ENCODE peak calls at places on chromosomes 12 and 14, in ten cellular contexts. One of them, this sample, is unnamed.
A peak's percentile ranks its signal among the peaks of the same experiment; 100 is the strongest.

GRCh38 chr14:51357250-51357649 is 117.2 kb downstream of the TMX1 start:
- DNase-seq in IMR-90: peak; percentile 46
- DNase-seq in uterus: no peak
- DNase-seq in CD4-positive, alpha-beta T cell: no peak
- DNase-seq in MM.1S: no peak
- DNase-seq in GM23248: no peak
- DNase-seq in A549: no peak
- DNase-seq in adrenal gland: no peak
- DNase-seq in colonic mucosa: no peak
- DNase-seq in breast epithelium: no peak
- DNase-seq in this sample: no peak

GRCh38 chr12:80045594-80045993 is 53.7 kb upstream of the OTOGL start:
- DNase-seq in A549: no peak
- DNase-seq in GM23248: peak; percentile 89
- DNase-seq in colonic mucosa: no peak
- DNase-seq in IMR-90: peak; percentile 85
- DNase-seq in breast epithelium: no peak
- DNase-seq in uterus: no peak
- DNase-seq in adrenal gland: no peak
- DNase-seq in MM.1S: no peak
- DNase-seq in CD4-positive, alpha-beta T cell: no peak
- DNase-seq in this sample: no peak

GRCh38 chr12:46847001-46847400 is 21.2 kb upstream of the SLC38A4 start:
- DNase-seq in GM23248: no peak
- DNase-seq in IMR-90: no peak
- DNase-seq in adrenal gland: no peak
- DNase-seq in MM.1S: no peak
- DNase-seq in A549: no peak
- DNase-seq in uterus: no peak
- DNase-seq in breast epithelium: no peak
- DNase-seq in CD4-positive, alpha-beta T cell: no peak
- DNase-seq in colonic mucosa: no peak
- DNase-seq in this sample: no peak

GRCh38 chr12:58117201-58117600 is 175.8 kb downstream of the ATP23 start:
- DNase-seq in uterus: no peak
- DNase-seq in A549: no peak
- DNase-seq in IMR-90: no peak
- DNase-seq in CD4-positive, alpha-beta T cell: no peak
- DNase-seq in colonic mucosa: no peak
- DNase-seq in GM23248: no peak
- DNase-seq in adrenal gland: no peak
- DNase-seq in MM.1S: no peak
- DNase-seq in breast epithelium: no peak
- DNase-seq in this sample: no peak

GRCh38 chr14:101721951-101722661 is 39.4 kb upstream of the PPP2R5C start:
- DNase-seq in GM23248: peak; percentile 75
- DNase-seq in CD4-positive, alpha-beta T cell: peak; percentile 73
- DNase-seq in uterus: no peak
- DNase-seq in A549: peak; percentile 65
- DNase-seq in IMR-90: no peak
- DNase-seq in MM.1S: no peak
- DNase-seq in colonic mucosa: peak; percentile 71
- DNase-seq in breast epithelium: peak; percentile 55
- DNase-seq in adrenal gland: peak; percentile 42
- DNase-seq in this sample: peak; percentile 74

GRCh38 chr12:120783197-120783596 is 57.6 kb downstream of the ACADS start:
- DNase-seq in adrenal gland: no peak
- DNase-seq in IMR-90: peak; percentile 87
- DNase-seq in breast epithelium: no peak
- DNase-seq in CD4-positive, alpha-beta T cell: no peak
- DNase-seq in GM23248: peak; percentile 69
- DNase-seq in A549: no peak
- DNase-seq in colonic mucosa: no peak
- DNase-seq in MM.1S: no peak
- DNase-seq in uterus: no peak
- DNase-seq in this sample: no peak

GRCh38 chr14:78758333-78758732 is 588.2 kb downstream of the NRXN3 start:
- DNase-seq in colonic mucosa: no peak
- DNase-seq in IMR-90: peak; percentile 17
- DNase-seq in CD4-positive, alpha-beta T cell: no peak
- DNase-seq in MM.1S: peak; percentile 48
- DNase-seq in uterus: no peak
- DNase-seq in breast epithelium: no peak
- DNase-seq in A549: peak; percentile 56
- DNase-seq in adrenal gland: peak; percentile 3
- DNase-seq in GM23248: peak; percentile 59
- DNase-seq in this sample: no peak

GRCh38 chr14:61145258-61145902 is 135.8 kb downstream of the TMEM30B start:
- DNase-seq in A549: no peak
- DNase-seq in MM.1S: no peak
- DNase-seq in GM23248: peak; percentile 94
- DNase-seq in CD4-positive, alpha-beta T cell: no peak
- DNase-seq in colonic mucosa: no peak
- DNase-seq in adrenal gland: no peak
- DNase-seq in IMR-90: peak; percentile 99
- DNase-seq in uterus: peak; percentile 22
- DNase-seq in breast epithelium: no peak
- DNase-seq in this sample: no peak

GRCh38 chr14:103020271-103020910 is 37.0 kb downstream of the CDC42BPB start:
- DNase-seq in IMR-90: no peak
- DNase-seq in A549: no peak
- DNase-seq in MM.1S: no peak
- DNase-seq in CD4-positive, alpha-beta T cell: no peak
- DNase-seq in GM23248: no peak
- DNase-seq in uterus: no peak
- DNase-seq in adrenal gland: no peak
- DNase-seq in breast epithelium: no peak
- DNase-seq in colonic mucosa: no peak
- DNase-seq in this sample: no peak

GRCh38 chr14:56989359-56989758 is 179.1 kb upstream of the OTX2 start:
- DNase-seq in GM23248: no peak
- DNase-seq in MM.1S: no peak
- DNase-seq in adrenal gland: no peak
- DNase-seq in uterus: no peak
- DNase-seq in colonic mucosa: no peak
- DNase-seq in CD4-positive, alpha-beta T cell: no peak
- DNase-seq in breast epithelium: no peak
- DNase-seq in A549: no peak
- DNase-seq in IMR-90: no peak
- DNase-seq in this sample: no peak

GRCh38 chr12:43914391-43914790 is 78.5 kb downstream of the TMEM117 start:
- DNase-seq in adrenal gland: no peak
- DNase-seq in MM.1S: no peak
- DNase-seq in colonic mucosa: no peak
- DNase-seq in A549: no peak
- DNase-seq in IMR-90: no peak
- DNase-seq in breast epithelium: no peak
- DNase-seq in GM23248: no peak
- DNase-seq in CD4-positive, alpha-beta T cell: no peak
- DNase-seq in uterus: no peak
- DNase-seq in this sample: no peak

GRCh38 chr12:10235761-10236631 is 23.3 kb downstream of the GABARAPL1 start:
- DNase-seq in uterus: peak; percentile 27
- DNase-seq in A549: peak; percentile 56
- DNase-seq in breast epithelium: no peak
- DNase-seq in GM23248: peak; percentile 61
- DNase-seq in adrenal gland: peak; percentile 34
- DNase-seq in CD4-positive, alpha-beta T cell: peak; percentile 33
- DNase-seq in MM.1S: peak; percentile 57
- DNase-seq in colonic mucosa: no peak
- DNase-seq in IMR-90: peak; percentile 44
- DNase-seq in this sample: peak; percentile 25

GRCh38 chr12:68106160-68106559 is 53.4 kb downstream of the IFNG start:
- DNase-seq in MM.1S: no peak
- DNase-seq in colonic mucosa: no peak
- DNase-seq in uterus: no peak
- DNase-seq in IMR-90: no peak
- DNase-seq in A549: no peak
- DNase-seq in GM23248: peak; percentile 33
- DNase-seq in CD4-positive, alpha-beta T cell: no peak
- DNase-seq in adrenal gland: no peak
- DNase-seq in breast epithelium: no peak
- DNase-seq in this sample: no peak

GRCh38 chr14:70567791-70568190 is 32.7 kb downstream of the MED6 start:
- DNase-seq in IMR-90: peak; percentile 39
- DNase-seq in MM.1S: peak; percentile 10
- DNase-seq in adrenal gland: no peak
- DNase-seq in A549: peak; percentile 46
- DNase-seq in uterus: no peak
- DNase-seq in CD4-positive, alpha-beta T cell: no peak
- DNase-seq in colonic mucosa: peak; percentile 23
- DNase-seq in GM23248: peak; percentile 56
- DNase-seq in breast epithelium: no peak
- DNase-seq in this sample: no peak

GRCh38 chr12:81627336-81628189 is 131.6 kb downstream of the PPFIA2 start:
- DNase-seq in MM.1S: peak; percentile 49
- DNase-seq in uterus: no peak
- DNase-seq in GM23248: peak; percentile 77
- DNase-seq in A549: peak; percentile 65
- DNase-seq in CD4-positive, alpha-beta T cell: no peak
- DNase-seq in breast epithelium: no peak
- DNase-seq in colonic mucosa: no peak
- DNase-seq in IMR-90: peak; percentile 36
- DNase-seq in adrenal gland: peak; percentile 9
- DNase-seq in this sample: no peak

GRCh38 chr12:34402228-34402898 is 380.1 kb downstream of the ALG10 start:
- DNase-seq in CD4-positive, alpha-beta T cell: no peak
- DNase-seq in MM.1S: no peak
- DNase-seq in IMR-90: no peak
- DNase-seq in colonic mucosa: peak; percentile 12
- DNase-seq in adrenal gland: no peak
- DNase-seq in GM23248: no peak
- DNase-seq in breast epithelium: peak; percentile 8
- DNase-seq in A549: no peak
- DNase-seq in uterus: peak; percentile 8
- DNase-seq in this sample: peak; percentile 2
- H3K9me3 ChIP-seq in CD4-positive, alpha-beta T cell: peaks cover 39% of the 10 kb centered on the region
- H3K9me3 ChIP-seq in MM.1S: no peaks in the 10 kb centered on the region
- H3K9me3 ChIP-seq in IMR-90: peaks cover 78% of the 10 kb centered on the region
- H3K9me3 ChIP-seq in colonic mucosa: no peaks in the 10 kb centered on the region
- H3K9me3 ChIP-seq in adrenal gland: peaks cover 10% of the 10 kb centered on the region
- H3K9me3 ChIP-seq in GM23248: no peaks in the 10 kb centered on the region
- H3K9me3 ChIP-seq in breast epithelium: peaks cover 97% of the 10 kb centered on the region
- H3K9me3 ChIP-seq in A549: peaks cover 5% of the 10 kb centered on the region
- H3K9me3 ChIP-seq in uterus: no peaks in the 10 kb centered on the region
- H3K9me3 ChIP-seq in this sample: peaks cover 4% of the 10 kb centered on the region

DNA sequence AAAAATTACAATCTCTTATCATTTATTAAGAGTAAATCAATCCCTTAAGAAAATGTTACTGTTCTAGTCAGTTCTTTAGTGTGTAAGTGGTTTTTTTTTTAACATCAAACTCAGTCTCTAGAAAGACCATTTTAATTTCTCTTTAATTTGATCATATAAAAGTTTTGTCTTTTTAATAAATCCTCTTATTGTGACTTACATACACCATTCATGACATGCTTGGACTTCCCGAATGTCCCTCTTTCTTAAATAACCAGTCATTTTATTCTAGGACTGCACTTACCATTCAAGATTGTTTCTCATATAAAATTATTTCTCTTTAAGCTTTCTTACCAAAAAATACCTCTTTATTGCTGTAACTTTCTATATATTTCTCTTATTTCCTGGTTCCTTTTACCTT is 60.8 kb upstream of the EVL start:
- DNase-seq in adrenal gland: no peak
- DNase-seq in MM.1S: no peak
- DNase-seq in CD4-positive, alpha-beta T cell: no peak
- DNase-seq in GM23248: no peak
- DNase-seq in IMR-90: no peak
- DNase-seq in breast epithelium: no peak
- DNase-seq in uterus: no peak
- DNase-seq in A549: peak; percentile 51
- DNase-seq in colonic mucosa: no peak
- DNase-seq in this sample: no peak
- H3K9me3 ChIP-seq in adrenal gland: no peaks in the 10 kb centered on the region
- H3K9me3 ChIP-seq in MM.1S: no peaks in the 10 kb centered on the region
- H3K9me3 ChIP-seq in CD4-positive, alpha-beta T cell: no peaks in the 10 kb centered on the region
- H3K9me3 ChIP-seq in GM23248: peaks cover 7% of the 10 kb centered on the region
- H3K9me3 ChIP-seq in IMR-90: peaks cover 7% of the 10 kb centered on the region
- H3K9me3 ChIP-seq in breast epithelium: no peaks in the 10 kb centered on the region
- H3K9me3 ChIP-seq in uterus: no peaks in the 10 kb centered on the region
- H3K9me3 ChIP-seq in A549: peaks cover 25% of the 10 kb centered on the region
- H3K9me3 ChIP-seq in colonic mucosa: no peaks in the 10 kb centered on the region
- H3K9me3 ChIP-seq in this sample: no peaks in the 10 kb centered on the region

DNA sequence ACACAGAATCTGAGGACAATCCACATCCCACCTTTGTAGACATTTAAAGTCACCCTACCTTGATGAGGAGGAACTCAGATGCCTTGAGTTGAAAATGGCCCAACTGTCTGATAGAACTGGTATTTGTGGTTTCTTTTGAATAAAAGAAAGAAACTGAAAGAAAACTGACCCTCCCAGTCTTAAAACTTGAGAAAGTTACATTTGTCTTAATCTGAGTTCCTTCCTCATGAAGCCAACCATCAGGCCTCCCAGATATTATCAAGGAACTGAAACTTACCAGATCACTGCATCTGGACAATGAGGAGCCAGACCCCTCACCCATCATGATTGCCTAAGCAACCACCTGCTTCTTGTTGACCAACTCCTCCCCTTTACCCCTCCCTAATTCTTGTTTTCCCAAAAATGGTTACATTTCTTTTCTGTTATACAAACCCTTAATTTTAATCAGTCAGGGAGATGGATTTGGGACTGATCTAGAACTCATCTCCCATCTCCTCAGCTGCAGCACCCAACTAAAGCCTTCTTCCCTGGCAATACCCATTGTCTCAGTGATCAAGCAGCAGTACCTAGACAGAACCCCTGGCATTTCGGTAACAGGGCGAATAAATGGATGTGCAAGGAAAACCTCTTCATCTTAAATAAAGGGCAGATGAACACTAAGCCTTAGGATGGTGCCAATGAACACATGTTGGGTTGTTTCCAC is 72.0 kb upstream of the RESF1 start:
- DNase-seq in GM23248: no peak
- DNase-seq in CD4-positive, alpha-beta T cell: no peak
- DNase-seq in IMR-90: no peak
- DNase-seq in colonic mucosa: no peak
- DNase-seq in A549: no peak
- DNase-seq in adrenal gland: peak; percentile 10
- DNase-seq in uterus: no peak
- DNase-seq in breast epithelium: no peak
- DNase-seq in MM.1S: peak; percentile 74
- DNase-seq in this sample: no peak
- H3K9me3 ChIP-seq in GM23248: no peaks in the 10 kb centered on the region
- H3K9me3 ChIP-seq in CD4-positive, alpha-beta T cell: peaks cover 31% of the 10 kb centered on the region
- H3K9me3 ChIP-seq in IMR-90: no peaks in the 10 kb centered on the region
- H3K9me3 ChIP-seq in colonic mucosa: no peaks in the 10 kb centered on the region
- H3K9me3 ChIP-seq in A549: peaks cover 11% of the 10 kb centered on the region
- H3K9me3 ChIP-seq in adrenal gland: no peaks in the 10 kb centered on the region
- H3K9me3 ChIP-seq in uterus: no peaks in the 10 kb centered on the region
- H3K9me3 ChIP-seq in breast epithelium: no peaks in the 10 kb centered on the region
- H3K9me3 ChIP-seq in MM.1S: peaks cover 9% of the 10 kb centered on the region
- H3K9me3 ChIP-seq in this sample: peaks cover 8% of the 10 kb centered on the region

DNA sequence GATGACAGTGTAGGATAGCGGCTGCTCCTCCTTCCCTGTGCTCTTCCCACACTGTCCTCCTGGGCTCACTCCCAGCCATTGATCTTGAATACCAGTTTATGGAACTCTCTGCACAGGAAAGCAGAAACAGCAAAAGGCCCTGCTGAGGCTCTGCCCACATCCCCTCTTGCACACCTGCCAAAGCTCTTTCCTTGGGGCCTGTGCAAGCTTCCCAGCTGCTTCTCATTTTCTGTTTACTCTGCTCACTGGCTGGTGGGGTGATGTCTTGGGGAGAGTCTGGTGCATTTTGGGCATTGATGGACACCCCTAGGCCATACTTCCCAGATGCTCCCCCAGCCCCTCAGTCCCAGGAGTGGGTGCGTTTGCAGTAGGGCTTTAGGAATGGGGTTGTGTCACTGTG is 361.8 kb downstream of the TMEM121 start:
- DNase-seq in CD4-positive, alpha-beta T cell: no peak
- DNase-seq in A549: no peak
- DNase-seq in MM.1S: no peak
- DNase-seq in GM23248: no peak
- DNase-seq in breast epithelium: no peak
- DNase-seq in uterus: no peak
- DNase-seq in colonic mucosa: no peak
- DNase-seq in IMR-90: no peak
- DNase-seq in adrenal gland: no peak
- DNase-seq in this sample: no peak
- H3K9me3 ChIP-seq in CD4-positive, alpha-beta T cell: no peaks in the 10 kb centered on the region
- H3K9me3 ChIP-seq in A549: no peaks in the 10 kb centered on the region
- H3K9me3 ChIP-seq in MM.1S: no peaks in the 10 kb centered on the region
- H3K9me3 ChIP-seq in GM23248: no peaks in the 10 kb centered on the region
- H3K9me3 ChIP-seq in breast epithelium: no peaks in the 10 kb centered on the region
- H3K9me3 ChIP-seq in uterus: no peaks in the 10 kb centered on the region
- H3K9me3 ChIP-seq in colonic mucosa: no peaks in the 10 kb centered on the region
- H3K9me3 ChIP-seq in IMR-90: peaks cover 40% of the 10 kb centered on the region
- H3K9me3 ChIP-seq in adrenal gland: no peaks in the 10 kb centered on the region
- H3K9me3 ChIP-seq in this sample: no peaks in the 10 kb centered on the region

This sample was measured in T-helper 17 cell.